ENCODE peak calls at places on chromosomes 4 and X, in five cellular contexts. L is stomach; G is psoas muscle; O is NCI-H774; U is stimulated activated CD4-positive, alpha-beta T cell treated with anti-CD3 and anti-CD28 coated beads, TNF-alpha, amount 100 ng/mL, for 48 hours. P is an unnamed sample.
A peak's percentile ranks its signal among the peaks of the same experiment; 100 is the strongest.

GRCh38 chr4:154928640-154929257 is 147.7 kb downstream of the RBM46 start:
- DNase-seq in L (no peak), G (no peak), O (no peak), U (no peak), P (no peak)

GRCh38 chr4:1972414-1972813 is 36.4 kb downstream of the NELFA start:
- DNase-seq in L (no peak), G (peak; percentile 14), O (no peak), U (no peak), P (peak; percentile 23)

GRCh38 chrX:18855919-18856644 is 127.8 kb downstream of the PHKA2 start:
- DNase-seq in L (no peak), G (no peak), O (no peak), U (no peak), P (no peak)

GRCh38 chr4:80011636-80012236 is 61.3 kb downstream of the ANTXR2 start:
- DNase-seq in L (no peak), G (no peak), O (no peak), U (no peak), P (no peak)

GRCh38 chrX:135931644-135932487 is 38.4 kb downstream of the SAGE1 start:
- DNase-seq in L (peak; percentile 64), G (peak; percentile 56), O (peak; percentile 54), U (peak; percentile 6), P (peak; percentile 19)

GRCh38 chr4:7330811-7331681 is 103.7 kb downstream of the PSAPL1 start:
- DNase-seq in L (no peak), G (peak; percentile 30), O (no peak), U (no peak), P (no peak)

GRCh38 chr4:55635760-55636621 is at the start of gene NMU:
- DNase-seq in L (peak; percentile 61), G (peak; percentile 55), O (peak; percentile 50), U (peak; percentile 17), P (peak; percentile 31)

GRCh38 chrX:108439434-108439883 is at the start of gene COL4A5:
- DNase-seq in L (peak; percentile 49), G (peak; percentile 61), O (peak; percentile 78), U (no peak), P (peak; percentile 62)

GRCh38 chr4:156374894-156375293 is 421.2 kb upstream of the CTSO start:
- DNase-seq in L (no peak), G (no peak), O (no peak), U (no peak), P (no peak)